ENCODE peak calls at places on chromosomes 6 and 20, in nine cellular contexts. One of them, this sample, is unnamed.

GRCh38 chr20:58583141-58583540 is 67.9 kb upstream of the APCDD1L start:
- DNase-seq in NCI-H1417: no peak
- DNase-seq in ELF-1: no peak
- DNase-seq in nephron progenitor cell: no peak
- DNase-seq in occipital lobe: no peak
- DNase-seq in NCI-H2081: no peak
- DNase-seq in AG04450: no peak
- DNase-seq in mesendoderm: peak
- DNase-seq in adrenal gland: no peak
- DNase-seq in this sample: no peak

GRCh38 chr6:22980446-22980845 is 411.1 kb downstream of the HDGFL1 start:
- DNase-seq in NCI-H1417: no peak
- DNase-seq in ELF-1: no peak
- DNase-seq in nephron progenitor cell: no peak
- DNase-seq in occipital lobe: no peak
- DNase-seq in NCI-H2081: no peak
- DNase-seq in AG04450: no peak
- DNase-seq in mesendoderm: no peak
- DNase-seq in adrenal gland: no peak
- DNase-seq in this sample: no peak

GRCh38 chr6:33926451-33926850 is 122.6 kb upstream of the MLN start:
- DNase-seq in NCI-H1417: peak
- DNase-seq in ELF-1: peak
- DNase-seq in nephron progenitor cell: peak
- DNase-seq in occipital lobe: no peak
- DNase-seq in NCI-H2081: peak
- DNase-seq in AG04450: no peak
- DNase-seq in mesendoderm: peak
- DNase-seq in adrenal gland: no peak
- DNase-seq in this sample: peak

GRCh38 chr6:113634352-113635163 is 222.6 kb upstream of the MARCKS start:
- DNase-seq in NCI-H1417: no peak
- DNase-seq in ELF-1: no peak
- DNase-seq in nephron progenitor cell: no peak
- DNase-seq in occipital lobe: no peak
- DNase-seq in NCI-H2081: no peak
- DNase-seq in AG04450: no peak
- DNase-seq in mesendoderm: no peak
- DNase-seq in adrenal gland: no peak
- DNase-seq in this sample: no peak

GRCh38 chr6:37209461-37210205 is 39.7 kb downstream of the PIM1 start:
- DNase-seq in NCI-H1417: no peak
- DNase-seq in ELF-1: no peak
- DNase-seq in nephron progenitor cell: no peak
- DNase-seq in occipital lobe: no peak
- DNase-seq in NCI-H2081: no peak
- DNase-seq in AG04450: no peak
- DNase-seq in mesendoderm: no peak
- DNase-seq in adrenal gland: no peak
- DNase-seq in this sample: no peak

GRCh38 chr20:50903353-50904051 is 27.7 kb downstream of the ADNP start:
- DNase-seq in NCI-H1417: no peak
- DNase-seq in ELF-1: no peak
- DNase-seq in nephron progenitor cell: no peak
- DNase-seq in occipital lobe: no peak
- DNase-seq in NCI-H2081: no peak
- DNase-seq in AG04450: no peak
- DNase-seq in mesendoderm: no peak
- DNase-seq in adrenal gland: no peak
- DNase-seq in this sample: no peak

GRCh38 chr6:82205793-82206425 is 41.6 kb downstream of the IBTK start:
- DNase-seq in NCI-H1417: no peak
- DNase-seq in ELF-1: peak
- DNase-seq in nephron progenitor cell: no peak
- DNase-seq in occipital lobe: no peak
- DNase-seq in NCI-H2081: no peak
- DNase-seq in AG04450: no peak
- DNase-seq in mesendoderm: peak
- DNase-seq in adrenal gland: no peak
- DNase-seq in this sample: no peak

GRCh38 chr6:13331516-13332348 is 3.4 kb upstream of the TBC1D7 start:
- DNase-seq in NCI-H1417: peak
- DNase-seq in ELF-1: no peak
- DNase-seq in nephron progenitor cell: no peak
- DNase-seq in occipital lobe: no peak
- DNase-seq in NCI-H2081: peak
- DNase-seq in AG04450: no peak
- DNase-seq in mesendoderm: peak
- DNase-seq in adrenal gland: no peak
- DNase-seq in this sample: peak

GRCh38 chr20:64180673-64181072 is 16.4 kb downstream of the MYT1 start:
- DNase-seq in NCI-H1417: no peak
- DNase-seq in ELF-1: no peak
- DNase-seq in nephron progenitor cell: no peak
- DNase-seq in occipital lobe: no peak
- DNase-seq in NCI-H2081: no peak
- DNase-seq in AG04450: no peak
- DNase-seq in mesendoderm: no peak
- DNase-seq in adrenal gland: no peak
- DNase-seq in this sample: no peak

GRCh38 chr6:34223964-34224940 is 12.4 kb upstream of the HMGA1 start:
- DNase-seq in NCI-H1417: peak
- DNase-seq in ELF-1: peak
- DNase-seq in nephron progenitor cell: peak
- DNase-seq in occipital lobe: peak
- DNase-seq in NCI-H2081: peak
- DNase-seq in AG04450: peak
- DNase-seq in mesendoderm: peak
- DNase-seq in adrenal gland: peak
- DNase-seq in this sample: peak

GRCh38 chr6:11085758-11086435 is 7.7 kb upstream of the SMIM13 start:
- DNase-seq in NCI-H1417: no peak
- DNase-seq in ELF-1: no peak
- DNase-seq in nephron progenitor cell: no peak
- DNase-seq in occipital lobe: no peak
- DNase-seq in NCI-H2081: no peak
- DNase-seq in AG04450: no peak
- DNase-seq in mesendoderm: peak
- DNase-seq in adrenal gland: no peak
- DNase-seq in this sample: no peak

GRCh38 chr6:41371461-41371991 is 36.1 kb downstream of the NCR2 start:
- DNase-seq in NCI-H1417: peak
- DNase-seq in ELF-1: peak
- DNase-seq in nephron progenitor cell: peak
- DNase-seq in occipital lobe: no peak
- DNase-seq in NCI-H2081: no peak
- DNase-seq in AG04450: peak
- DNase-seq in mesendoderm: peak
- DNase-seq in adrenal gland: no peak
- DNase-seq in this sample: no peak

GRCh38 chr6:149166324-149166723 is 151.2 kb upstream of the TAB2 start:
- DNase-seq in NCI-H1417: no peak
- DNase-seq in ELF-1: no peak
- DNase-seq in nephron progenitor cell: no peak
- DNase-seq in occipital lobe: no peak
- DNase-seq in NCI-H2081: no peak
- DNase-seq in AG04450: no peak
- DNase-seq in mesendoderm: peak
- DNase-seq in adrenal gland: no peak
- DNase-seq in this sample: peak

GRCh38 chr6:116298968-116299367 is 19.2 kb upstream of the TSPYL1 start:
- DNase-seq in NCI-H1417: no peak
- DNase-seq in ELF-1: no peak
- DNase-seq in nephron progenitor cell: no peak
- DNase-seq in occipital lobe: no peak
- DNase-seq in NCI-H2081: no peak
- DNase-seq in AG04450: no peak
- DNase-seq in mesendoderm: no peak
- DNase-seq in adrenal gland: no peak
- DNase-seq in this sample: no peak

GRCh38 chr20:41034239-41034638 is 5.6 kb downstream of the TOP1 start:
- DNase-seq in NCI-H1417: no peak
- DNase-seq in ELF-1: no peak
- DNase-seq in nephron progenitor cell: no peak
- DNase-seq in occipital lobe: no peak
- DNase-seq in NCI-H2081: no peak
- DNase-seq in AG04450: no peak
- DNase-seq in mesendoderm: no peak
- DNase-seq in adrenal gland: no peak
- DNase-seq in this sample: peak

GRCh38 chr20:23662276-23662870 is 24.6 kb upstream of the CST3 start:
- DNase-seq in NCI-H1417: no peak
- DNase-seq in ELF-1: no peak
- DNase-seq in nephron progenitor cell: no peak
- DNase-seq in occipital lobe: no peak
- DNase-seq in NCI-H2081: no peak
- DNase-seq in AG04450: no peak
- DNase-seq in mesendoderm: no peak
- DNase-seq in adrenal gland: no peak
- DNase-seq in this sample: no peak

GRCh38 chr6:169161572-169162167 is 92.0 kb downstream of the THBS2 start:
- DNase-seq in NCI-H1417: no peak
- DNase-seq in ELF-1: no peak
- DNase-seq in nephron progenitor cell: no peak
- DNase-seq in occipital lobe: no peak
- DNase-seq in NCI-H2081: no peak
- DNase-seq in AG04450: no peak
- DNase-seq in mesendoderm: no peak
- DNase-seq in adrenal gland: no peak
- DNase-seq in this sample: no peak

GRCh38 chr20:51486197-51487005 is 56.1 kb downstream of the NFATC2 start:
- DNase-seq in NCI-H1417: no peak
- DNase-seq in ELF-1: no peak
- DNase-seq in nephron progenitor cell: no peak
- DNase-seq in occipital lobe: no peak
- DNase-seq in NCI-H2081: no peak
- DNase-seq in AG04450: peak
- DNase-seq in mesendoderm: no peak
- DNase-seq in adrenal gland: no peak
- DNase-seq in this sample: no peak

GRCh38 chr6:84258268-84258667 is 30.8 kb upstream of the CEP162 start:
- DNase-seq in NCI-H1417: no peak
- DNase-seq in ELF-1: no peak
- DNase-seq in nephron progenitor cell: no peak
- DNase-seq in occipital lobe: no peak
- DNase-seq in NCI-H2081: no peak
- DNase-seq in AG04450: no peak
- DNase-seq in mesendoderm: no peak
- DNase-seq in adrenal gland: no peak
- DNase-seq in this sample: no peak

GRCh38 chr20:35200255-35200654 is 26.2 kb upstream of the MMP24 start:
- DNase-seq in NCI-H1417: no peak
- DNase-seq in ELF-1: no peak
- DNase-seq in nephron progenitor cell: no peak
- DNase-seq in occipital lobe: no peak
- DNase-seq in NCI-H2081: no peak
- DNase-seq in AG04450: peak
- DNase-seq in mesendoderm: no peak
- DNase-seq in adrenal gland: no peak
- DNase-seq in this sample: no peak

GRCh38 chr6:16035488-16036080 is 93.3 kb upstream of the MYLIP start:
- DNase-seq in NCI-H1417: no peak
- DNase-seq in ELF-1: no peak
- DNase-seq in nephron progenitor cell: no peak
- DNase-seq in occipital lobe: no peak
- DNase-seq in NCI-H2081: no peak
- DNase-seq in AG04450: no peak
- DNase-seq in mesendoderm: no peak
- DNase-seq in adrenal gland: no peak
- DNase-seq in this sample: no peak

This sample was measured in DMS 273 treated with DMSO at 0.1 percent for 48 hours.